ENCODE peak calls at places on chromosomes 6 and 20, in nine cellular contexts. G, N, O, I, Q, K, H, S and U are unnamed samples.

GRCh38 chr20:44018684-44019637 is 104.3 kb downstream of the TOX2 start:
- DNase-seq in G (no peak), N (peak), O (no peak), I (no peak), Q (no peak), K (no peak), H (no peak), S (no peak), U (no peak)

GRCh38 chr6:85594197-85594930 is 706 bp upstream of the SNX14 start:
- DNase-seq in G (peak), N (peak), O (peak), I (peak), Q (no peak), K (peak), H (peak), S (peak), U (no peak)

GRCh38 chr6:163863565-163863964 is 449.0 kb downstream of the QKI start:
- DNase-seq in G (no peak), N (no peak), O (no peak), I (no peak), Q (no peak), K (no peak), H (no peak), S (no peak), U (no peak)

GRCh38 chr6:20028143-20028542 is 184.1 kb downstream of the MBOAT1 start:
- DNase-seq in G (no peak), N (no peak), O (no peak), I (no peak), Q (no peak), K (no peak), H (no peak), S (no peak), U (no peak)

GRCh38 chr6:73742433-73742832 is 46.4 kb downstream of the CD109 start:
- DNase-seq in G (no peak), N (no peak), O (no peak), I (no peak), Q (no peak), K (no peak), H (no peak), S (no peak), U (no peak)

GRCh38 chr6:1865585-1865984 is 255.9 kb downstream of the FOXC1 start:
- DNase-seq in G (no peak), N (no peak), O (no peak), I (no peak), Q (no peak), K (no peak), H (no peak), S (no peak), U (no peak)

GRCh38 chr20:7694940-7695567 is 245.2 kb downstream of the HAO1 start:
- DNase-seq in G (no peak), N (peak), O (peak), I (peak), Q (no peak), K (no peak), H (no peak), S (no peak), U (no peak)

GRCh38 chr6:68756454-68757375 is 121.6 kb downstream of the ADGRB3 start:
- DNase-seq in G (no peak), N (no peak), O (no peak), I (no peak), Q (no peak), K (no peak), H (no peak), S (no peak), U (no peak)

GRCh38 chr6:158793432-158793831 is 25.7 kb downstream of the EZR start:
- DNase-seq in G (peak), N (peak), O (peak), I (peak), Q (no peak), K (peak), H (peak), S (peak), U (peak)

GRCh38 chr20:33667245-33668086 is 723 bp downstream of the ACTL10 start:
- DNase-seq in G (peak), N (peak), O (peak), I (peak), Q (peak), K (peak), H (peak), S (peak), U (peak)

GRCh38 chr6:162271922-162272321 is 455.6 kb downstream of the PRKN start:
- DNase-seq in G (no peak), N (no peak), O (no peak), I (no peak), Q (no peak), K (no peak), H (no peak), S (no peak), U (no peak)

GRCh38 chr20:43767686-43768474 is 41.1 kb upstream of the GTSF1L start:
- DNase-seq in G (peak), N (peak), O (peak), I (peak), Q (no peak), K (peak), H (peak), S (no peak), U (no peak)

DNA sequence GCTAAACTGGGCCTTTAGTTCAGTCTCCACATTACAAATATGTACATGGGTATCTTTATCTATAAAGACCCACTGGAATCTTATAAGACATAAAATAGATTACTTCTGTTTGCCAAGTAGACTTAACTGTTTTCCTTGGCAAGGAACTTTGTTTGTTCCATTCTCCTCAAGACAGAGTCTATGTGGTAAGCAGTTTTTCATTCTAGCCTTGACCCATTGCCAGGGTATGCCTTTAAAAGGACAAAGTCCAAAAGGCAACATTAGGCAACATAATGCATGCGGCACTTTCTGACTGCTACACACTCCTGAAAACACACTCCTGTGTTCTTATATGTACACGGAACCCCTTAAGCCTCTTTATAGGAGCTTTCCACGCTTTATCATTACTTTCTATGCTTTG is 20.4 kb downstream of the VNN1 start:
- DNase-seq in G (no peak), N (no peak), O (peak), I (peak), Q (no peak), K (peak), H (peak), S (peak), U (no peak)
- H3K4me3 ChIP-seq in G (no peak), N (no peak), O (no peak), I (no peak), Q (no peak), K (no peak), H (no peak), S (no peak), U (no peak)

DNA sequence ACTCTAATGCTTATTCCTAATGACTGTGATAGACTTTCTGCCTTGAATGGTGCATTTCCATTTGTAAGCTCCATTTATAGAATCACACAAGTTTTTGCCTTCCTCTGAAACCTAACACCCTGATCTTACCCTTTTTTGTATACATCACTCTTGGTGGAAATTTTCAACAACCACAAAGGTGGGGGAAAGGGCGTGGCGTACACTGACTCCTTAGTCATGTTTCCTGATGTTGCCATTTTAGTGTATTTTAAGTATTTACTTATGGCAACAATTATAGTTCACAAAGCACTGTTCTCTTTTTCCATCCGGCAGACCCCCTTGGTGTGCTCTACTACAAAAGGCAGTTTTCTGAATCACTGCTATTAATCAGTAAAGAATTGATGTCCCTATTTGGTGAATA is 92.0 kb downstream of the ATXN1 start:
- DNase-seq in G (peak), N (peak), O (peak), I (peak), Q (no peak), K (peak), H (peak), S (peak), U (peak)
- H3K4me3 ChIP-seq in G (no peak), N (no peak), O (no peak), I (no peak), Q (no peak), K (no peak), H (no peak), S (no peak), U (no peak)

GRCh38 chr6:121932071-121933009 is 467.1 kb upstream of the HSF2 start:
- DNase-seq in G (peak), N (peak), O (peak), I (peak), Q (peak), K (peak), H (peak), S (peak), U (peak)
- H3K4me3 ChIP-seq in G (no peak), N (peak), O (peak), I (no peak), Q (no peak), K (no peak), H (no peak), S (peak), U (no peak)

GRCh38 chr6:148593813-148594170 is 153.0 kb upstream of the UST start:
- DNase-seq in G (no peak), N (peak), O (peak), I (peak), Q (no peak), K (no peak), H (no peak), S (no peak), U (no peak)

GRCh38 chr6:148590881-148591280 is 155.9 kb upstream of the UST start:
- DNase-seq in G (no peak), N (no peak), O (no peak), I (no peak), Q (no peak), K (no peak), H (no peak), S (no peak), U (no peak)

GRCh38 chr6:148595550-148595949 is 151.3 kb upstream of the UST start:
- DNase-seq in G (no peak), N (no peak), O (no peak), I (no peak), Q (no peak), K (no peak), H (no peak), S (no peak), U (no peak)

GRCh38 chr6:148591656-148592055 is 155.2 kb upstream of the UST start:
- DNase-seq in G (no peak), N (no peak), O (peak), I (peak), Q (no peak), K (no peak), H (no peak), S (no peak), U (no peak)

DNA sequence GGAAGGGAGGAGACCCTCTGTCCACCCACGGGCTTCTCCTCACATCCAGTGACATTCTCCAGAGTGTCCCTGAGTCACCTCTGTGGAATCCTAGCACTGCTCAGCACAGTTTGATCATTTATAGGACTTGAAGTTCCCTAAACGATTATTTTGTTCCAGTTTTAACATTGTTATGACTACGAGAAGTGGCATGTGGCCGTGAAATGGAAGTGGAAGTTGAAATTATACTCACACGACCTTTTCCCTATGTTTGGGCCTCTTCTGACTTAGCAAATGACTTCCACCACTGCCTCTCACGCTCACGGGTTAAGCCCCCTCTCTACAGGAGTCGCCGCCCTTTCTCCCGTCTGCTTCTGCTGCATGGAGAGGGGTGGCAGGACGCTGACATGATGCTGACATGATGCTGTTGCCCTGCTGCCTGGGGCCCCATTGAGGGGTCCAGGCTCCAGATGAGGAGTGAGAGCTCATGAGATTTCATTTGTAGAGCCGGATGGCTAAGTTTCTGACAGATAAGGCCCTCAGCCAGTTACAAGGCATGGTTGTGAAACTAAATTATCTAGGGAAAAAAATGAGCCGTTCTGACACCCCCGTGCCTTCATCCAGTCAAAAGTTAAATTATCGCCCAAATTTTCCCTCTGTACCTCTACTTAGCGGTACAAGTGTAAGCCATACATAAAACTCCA is 153.6 kb upstream of the UST start:
- DNase-seq in G (no peak), N (peak), O (peak), I (peak), Q (no peak), K (no peak), H (peak), S (no peak), U (peak)
- H3K4me3 ChIP-seq in G (no peak), N (no peak), O (no peak), I (no peak), Q (no peak), K (no peak), H (no peak), S (no peak), U (no peak)

GRCh38 chr6:72246926-72247325 is 360.6 kb downstream of the RIMS1 start:
- DNase-seq in G (no peak), N (no peak), O (peak), I (no peak), Q (no peak), K (no peak), H (peak), S (peak), U (peak)
- H3K4me3 ChIP-seq in G (no peak), N (no peak), O (no peak), I (no peak), Q (no peak), K (no peak), H (no peak), S (no peak), U (no peak)

GRCh38 chr20:2109425-2110210 is 8.0 kb downstream of the STK35 start:
- DNase-seq in G (no peak), N (no peak), O (no peak), I (peak), Q (no peak), K (peak), H (no peak), S (peak), U (no peak)
- H3K4me3 ChIP-seq in G (no peak), N (no peak), O (no peak), I (no peak), Q (no peak), K (no peak), H (no peak), S (no peak), U (no peak)

DNA sequence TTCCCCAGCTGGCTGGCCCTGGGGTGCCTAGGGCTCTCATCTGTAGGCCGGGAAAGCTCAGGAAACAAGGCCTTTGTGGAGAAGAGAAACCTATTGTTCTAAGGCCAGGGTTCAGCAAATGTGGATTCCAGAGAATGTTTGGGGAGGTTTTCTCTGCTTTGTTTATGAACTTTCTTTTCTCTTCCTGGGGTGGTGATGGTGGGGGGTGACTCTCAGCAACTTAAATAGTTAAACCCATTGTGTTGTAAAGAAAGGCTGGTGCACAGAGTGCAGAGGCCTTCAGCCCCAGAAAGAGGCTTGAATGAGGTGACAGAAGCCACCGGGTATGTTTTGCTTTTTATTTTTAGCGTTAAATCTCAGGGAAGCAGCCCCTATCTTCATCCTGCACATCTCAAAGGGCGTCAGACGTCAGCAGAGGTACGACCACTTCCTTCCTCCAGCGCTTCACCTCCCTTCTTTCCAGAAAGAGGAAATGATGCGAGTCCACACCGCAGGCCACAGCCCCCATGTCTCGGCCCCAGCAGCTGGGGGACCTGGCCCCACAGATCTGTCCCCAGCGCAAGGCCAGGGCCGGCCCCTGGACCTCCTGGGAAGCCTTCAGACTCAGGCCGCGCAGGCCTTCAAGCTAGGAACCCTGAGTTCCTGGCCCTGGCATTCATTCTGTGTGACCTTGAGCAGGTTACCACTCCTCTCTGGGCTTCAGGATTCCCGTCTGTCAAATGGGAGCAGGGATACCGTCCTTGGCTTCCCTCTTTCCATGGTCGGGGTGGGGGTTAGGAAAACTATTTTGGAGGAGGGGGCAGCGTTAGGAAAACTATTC is 605 bp upstream of the PPP1R16B start:
- DNase-seq in G (no peak), N (no peak), O (no peak), I (no peak), Q (peak), K (peak), H (no peak), S (no peak), U (no peak)
- H3K4me3 ChIP-seq in G (no peak), N (no peak), O (no peak), I (no peak), Q (no peak), K (peak), H (no peak), S (peak), U (peak)

GRCh38 chr6:28709478-28710349 is 184.0 kb downstream of the GPX5 start:
- DNase-seq in G (no peak), N (no peak), O (no peak), I (no peak), Q (no peak), K (no peak), H (no peak), S (no peak), U (peak)

GRCh38 chr6:28712982-28713381 is 187.3 kb downstream of the GPX5 start:
- DNase-seq in G (no peak), N (no peak), O (no peak), I (no peak), Q (no peak), K (no peak), H (no peak), S (no peak), U (no peak)

GRCh38 chr6:28710466-28711191 is 184.9 kb downstream of the GPX5 start:
- DNase-seq in G (peak), N (peak), O (no peak), I (peak), Q (no peak), K (peak), H (peak), S (peak), U (peak)

GRCh38 chr6:28707387-28708282 is 182.0 kb downstream of the GPX5 start:
- DNase-seq in G (no peak), N (no peak), O (no peak), I (no peak), Q (no peak), K (no peak), H (no peak), S (no peak), U (no peak)

DNA sequence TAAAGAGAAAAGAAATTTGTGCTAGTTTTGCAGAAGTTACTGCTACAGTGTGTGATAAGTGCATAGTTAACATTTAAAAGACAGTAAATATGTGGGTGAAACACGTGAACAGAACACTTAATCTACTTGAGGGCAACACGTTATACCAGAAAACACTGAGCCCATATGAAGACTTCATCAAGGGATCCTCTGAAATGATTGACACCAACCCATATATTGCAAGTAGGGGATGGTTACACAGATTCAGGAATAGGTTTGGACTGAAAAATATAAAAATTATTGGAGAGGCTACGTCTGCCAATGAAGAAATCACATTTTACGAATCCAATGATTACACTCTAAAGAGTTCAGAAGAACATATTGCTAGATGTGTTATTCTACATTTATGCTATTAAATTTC is 185.6 kb downstream of the GPX5 start:
- DNase-seq in G (no peak), N (no peak), O (no peak), I (no peak), Q (no peak), K (no peak), H (no peak), S (no peak), U (no peak)
- H3K4me3 ChIP-seq in G (no peak), N (no peak), O (no peak), I (no peak), Q (no peak), K (no peak), H (no peak), S (no peak), U (no peak)